ENCODE peak calls at places on chromosomes 5 and 9, in five cellular contexts. One of them, this sample, is unnamed.

GRCh38 chr5:72523960-72524582 is 16.9 kb upstream of the ZNF366 start:
- DNase-seq in spleen: no peak
- DNase-seq in Peyer's patch: no peak
- DNase-seq in endothelial cell of umbilical vein: peak
- DNase-seq in CD8-positive, alpha-beta memory T cell: no peak
- DNase-seq in this sample: no peak

GRCh38 chr5:151678713-151679112 is 8.0 kb downstream of the SPARC start:
- DNase-seq in spleen: no peak
- DNase-seq in Peyer's patch: no peak
- DNase-seq in endothelial cell of umbilical vein: no peak
- DNase-seq in CD8-positive, alpha-beta memory T cell: no peak
- DNase-seq in this sample: no peak

GRCh38 chr9:116873441-116873840 is 186.3 kb downstream of the TRIM32 start:
- DNase-seq in Peyer's patch: no peak
- DNase-seq in endothelial cell of umbilical vein: no peak
- DNase-seq in CD8-positive, alpha-beta memory T cell: no peak
- DNase-seq in spleen: no peak
- DNase-seq in this sample: no peak

GRCh38 chr9:117703538-117703937 is 665 bp upstream of the TLR4 start:
- DNase-seq in CD8-positive, alpha-beta memory T cell: no peak
- DNase-seq in spleen: no peak
- DNase-seq in endothelial cell of umbilical vein: no peak
- DNase-seq in Peyer's patch: no peak
- DNase-seq in this sample: no peak

GRCh38 chr9:136363606-136364368 is at the start of gene DNLZ:
- DNase-seq in endothelial cell of umbilical vein: peak
- DNase-seq in spleen: peak
- DNase-seq in Peyer's patch: peak
- DNase-seq in CD8-positive, alpha-beta memory T cell: peak
- DNase-seq in this sample: peak

GRCh38 chr5:64505769-64506566 is at the start of gene RGS7BP:
- DNase-seq in CD8-positive, alpha-beta memory T cell: no peak
- DNase-seq in spleen: peak
- DNase-seq in Peyer's patch: peak
- DNase-seq in endothelial cell of umbilical vein: peak
- DNase-seq in this sample: no peak

GRCh38 chr5:134545070-134545868 is 19.8 kb downstream of the JADE2 start:
- DNase-seq in CD8-positive, alpha-beta memory T cell: no peak
- DNase-seq in spleen: peak
- DNase-seq in endothelial cell of umbilical vein: no peak
- DNase-seq in Peyer's patch: no peak
- DNase-seq in this sample: no peak

GRCh38 chr5:44389410-44389879 is at the start of gene FGF10:
- DNase-seq in CD8-positive, alpha-beta memory T cell: no peak
- DNase-seq in spleen: no peak
- DNase-seq in Peyer's patch: peak
- DNase-seq in endothelial cell of umbilical vein: peak
- DNase-seq in this sample: no peak

GRCh38 chr9:129834489-129835127 is 467 bp downstream of the C9orf78 start:
- DNase-seq in spleen: peak
- DNase-seq in endothelial cell of umbilical vein: no peak
- DNase-seq in Peyer's patch: no peak
- DNase-seq in CD8-positive, alpha-beta memory T cell: peak
- DNase-seq in this sample: no peak

GRCh38 chr9:32423371-32423770 is 38.9 kb downstream of the ACO1 start:
- DNase-seq in Peyer's patch: no peak
- DNase-seq in spleen: no peak
- DNase-seq in endothelial cell of umbilical vein: peak
- DNase-seq in CD8-positive, alpha-beta memory T cell: no peak
- DNase-seq in this sample: no peak

GRCh38 chr5:62621280-62621679 is 42.7 kb downstream of the LRRC70 start:
- DNase-seq in spleen: no peak
- DNase-seq in endothelial cell of umbilical vein: no peak
- DNase-seq in CD8-positive, alpha-beta memory T cell: no peak
- DNase-seq in Peyer's patch: no peak
- DNase-seq in this sample: no peak

GRCh38 chr9:132008184-132008781 is 71.4 kb downstream of the MED27 start:
- DNase-seq in CD8-positive, alpha-beta memory T cell: no peak
- DNase-seq in Peyer's patch: no peak
- DNase-seq in endothelial cell of umbilical vein: no peak
- DNase-seq in spleen: no peak
- DNase-seq in this sample: no peak

GRCh38 chr5:154625031-154625430 is 130.1 kb upstream of the LARP1 start:
- DNase-seq in endothelial cell of umbilical vein: no peak
- DNase-seq in Peyer's patch: no peak
- DNase-seq in CD8-positive, alpha-beta memory T cell: no peak
- DNase-seq in spleen: no peak
- DNase-seq in this sample: no peak

GRCh38 chr5:123520677-123521247 is 8.8 kb downstream of the CSNK1G3 start:
- DNase-seq in endothelial cell of umbilical vein: no peak
- DNase-seq in Peyer's patch: no peak
- DNase-seq in spleen: no peak
- DNase-seq in CD8-positive, alpha-beta memory T cell: no peak
- DNase-seq in this sample: no peak

GRCh38 chr5:103505581-103506305 is 56.8 kb downstream of the NUDT12 start:
- DNase-seq in spleen: no peak
- DNase-seq in endothelial cell of umbilical vein: no peak
- DNase-seq in CD8-positive, alpha-beta memory T cell: no peak
- DNase-seq in Peyer's patch: no peak
- DNase-seq in this sample: no peak

GRCh38 chr5:64207978-64208377 is 42.3 kb downstream of the RNF180 start:
- DNase-seq in endothelial cell of umbilical vein: peak
- DNase-seq in spleen: no peak
- DNase-seq in Peyer's patch: no peak
- DNase-seq in CD8-positive, alpha-beta memory T cell: no peak
- DNase-seq in this sample: no peak

GRCh38 chr5:926416-927171 is 33.9 kb downstream of the TRIP13 start:
- DNase-seq in endothelial cell of umbilical vein: peak
- DNase-seq in Peyer's patch: no peak
- DNase-seq in CD8-positive, alpha-beta memory T cell: no peak
- DNase-seq in spleen: peak
- DNase-seq in this sample: peak

GRCh38 chr5:169861934-169862333 is 118.4 kb downstream of the INSYN2B start:
- DNase-seq in spleen: no peak
- DNase-seq in endothelial cell of umbilical vein: no peak
- DNase-seq in CD8-positive, alpha-beta memory T cell: no peak
- DNase-seq in Peyer's patch: no peak
- DNase-seq in this sample: no peak

GRCh38 chr5:159504106-159504856 is 174.0 kb upstream of the IL12B start:
- DNase-seq in CD8-positive, alpha-beta memory T cell: no peak
- DNase-seq in Peyer's patch: no peak
- DNase-seq in endothelial cell of umbilical vein: no peak
- DNase-seq in spleen: no peak
- DNase-seq in this sample: no peak

GRCh38 chr5:160318409-160318808 is 6.0 kb upstream of the CCNJL start:
- DNase-seq in endothelial cell of umbilical vein: no peak
- DNase-seq in Peyer's patch: no peak
- DNase-seq in CD8-positive, alpha-beta memory T cell: no peak
- DNase-seq in spleen: no peak
- DNase-seq in this sample: no peak

GRCh38 chr9:112044183-112044582 is 130.9 kb downstream of the SUSD1 start:
- DNase-seq in spleen: no peak
- DNase-seq in Peyer's patch: no peak
- DNase-seq in CD8-positive, alpha-beta memory T cell: no peak
- DNase-seq in endothelial cell of umbilical vein: no peak
- DNase-seq in this sample: no peak

GRCh38 chr9:5408596-5408995 is 29.1 kb downstream of the PLGRKT start:
- DNase-seq in endothelial cell of umbilical vein: no peak
- DNase-seq in CD8-positive, alpha-beta memory T cell: no peak
- DNase-seq in spleen: no peak
- DNase-seq in Peyer's patch: no peak
- DNase-seq in this sample: no peak

This sample was measured in T-cell.